ENCODE peak calls at places on chromosomes 4 and X, in nine cellular contexts. K is GM23248, V is psoas muscle, I is colonic mucosa, B is right lobe of liver, X is thyroid gland, R is neuronal stem cell, Q is PC-3, W is mammary epithelial cell. Y is an unnamed sample.

GRCh38 chr4:38231626-38232025 is 271.4 kb downstream of the PTTG2 start:
- DNase-seq in K (no peak), V (no peak), I (peak; percentile 88), B (no peak), X (no peak), R (no peak), Q (no peak), W (no peak), Y (no peak)

GRCh38 chr4:124958812-124959211 is 246.3 kb upstream of the ANKRD50 start:
- DNase-seq in K (peak; percentile 27), V (no peak), I (no peak), B (no peak), X (no peak), R (no peak), Q (no peak), W (peak; percentile 20), Y (no peak)

GRCh38 chr4:17562157-17562556 is 14.8 kb upstream of the LAP3 start:
- DNase-seq in K (peak; percentile 12), V (no peak), I (no peak), B (no peak), X (no peak), R (no peak), Q (peak; percentile 8), W (no peak), Y (peak; percentile 9)

GRCh38 chr4:97646997-97647396 is 496.3 kb downstream of the STPG2 start:
- DNase-seq in K (no peak), V (no peak), I (no peak), B (no peak), X (peak; percentile 53), R (no peak), Q (peak; percentile 42), W (peak; percentile 6), Y (no peak)

GRCh38 chrX:103170216-103170615 is 44.7 kb upstream of the BEX4 start:
- DNase-seq in K (peak; percentile 45), V (no peak), I (no peak), B (no peak), X (no peak), R (no peak), Q (peak; percentile 63), W (peak; percentile 44), Y (no peak)

GRCh38 chrX:40092808-40093435 is 4.8 kb downstream of the BCOR start:
- DNase-seq in K (no peak), V (no peak), I (no peak), B (no peak), X (no peak), R (no peak), Q (no peak), W (no peak), Y (no peak)

GRCh38 chr4:177005801-177006230 is 213.1 kb upstream of the VEGFC start:
- DNase-seq in K (peak; percentile 82), V (no peak), I (no peak), B (no peak), X (no peak), R (no peak), Q (peak; percentile 82), W (peak; percentile 95), Y (no peak)

GRCh38 chr4:156322592-156322991 is 368.9 kb upstream of the CTSO start:
- DNase-seq in K (peak; percentile 88), V (no peak), I (no peak), B (no peak), X (no peak), R (no peak), Q (peak; percentile 87), W (peak; percentile 90), Y (peak; percentile 67)

GRCh38 chr4:76061977-76062376 is 12.5 kb upstream of the ART3 start:
- DNase-seq in K (no peak), V (no peak), I (no peak), B (no peak), X (no peak), R (no peak), Q (no peak), W (no peak), Y (no peak)

GRCh38 chr4:180665481-180665880 is 1577.7 kb upstream of the TENM3 start:
- DNase-seq in K (no peak), V (no peak), I (no peak), B (no peak), X (no peak), R (no peak), Q (no peak), W (no peak), Y (no peak)

GRCh38 chr4:47631161-47631560 is 146.1 kb downstream of the ATP10D start:
- DNase-seq in K (no peak), V (no peak), I (no peak), B (no peak), X (no peak), R (peak; percentile 4), Q (no peak), W (no peak), Y (no peak)

GRCh38 chr4:134345249-134345648 is 143.7 kb upstream of the PABPC4L start:
- DNase-seq in K (no peak), V (no peak), I (no peak), B (no peak), X (no peak), R (no peak), Q (no peak), W (no peak), Y (peak; percentile 2)

GRCh38 chrX:132636080-132636479 is 147.2 kb upstream of the MBNL3 start:
- DNase-seq in K (peak; percentile 30), V (no peak), I (no peak), B (no peak), X (no peak), R (no peak), Q (peak; percentile 50), W (no peak), Y (peak; percentile 11)

GRCh38 chr4:40931238-40931637 is 181.5 kb downstream of the NSUN7 start:
- DNase-seq in K (no peak), V (no peak), I (no peak), B (no peak), X (no peak), R (no peak), Q (no peak), W (no peak), Y (no peak)

DNA sequence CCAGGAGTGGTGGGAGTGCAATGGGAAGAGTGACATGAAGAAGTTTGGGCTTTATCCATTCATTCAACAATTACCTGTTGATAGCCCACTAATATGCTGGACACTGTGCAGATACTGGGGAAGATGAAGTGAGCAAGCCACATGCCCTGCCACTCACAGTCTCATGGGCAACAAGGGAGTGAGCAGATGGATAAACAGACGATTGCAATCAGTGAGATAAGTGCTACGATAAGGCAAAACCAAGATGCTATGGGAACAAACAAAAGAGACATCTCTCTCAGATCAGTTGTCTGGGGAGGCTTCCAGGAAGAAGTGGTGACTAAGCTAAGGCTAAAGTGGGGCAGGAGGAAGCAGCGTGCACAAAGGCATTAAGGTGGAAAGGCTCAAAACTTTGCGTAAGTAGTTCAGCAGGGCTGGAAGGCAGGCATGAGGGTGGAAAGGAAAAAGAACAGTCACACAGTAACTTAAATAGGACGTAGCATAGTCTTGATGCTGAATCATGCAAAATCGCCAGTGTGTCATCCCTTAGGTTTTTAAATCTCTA is 31.7 kb downstream of the GAB3 start:
- DNase-seq in K (peak; percentile 72), V (no peak), I (no peak), B (no peak), X (no peak), R (no peak), Q (peak; percentile 81), W (no peak), Y (no peak)
- H3K27ac ChIP-seq in K (no peak overlapping the region), V (no peak overlapping the region), I (no peak overlapping the region), B (no peak overlapping the region), X (no peak overlapping the region), R (no peak overlapping the region), Q (peak overlapping the region; percentile 95), W (no peak overlapping the region), Y (no peak overlapping the region)

GRCh38 chr4:1113311-1114009 is at the start of gene RNF212:
- DNase-seq in K (peak; percentile 61), V (peak; percentile 25), I (peak; percentile 32), B (no peak), X (peak; percentile 44), R (no peak), Q (no peak), W (no peak), Y (peak; percentile 32)
- H3K27me3 ChIP-seq in K (peaks cover 8% of the 10 kb centered on the region), V (peaks cover 2% of the 10 kb centered on the region), I (no peaks in the 10 kb centered on the region), B (no peaks in the 10 kb centered on the region), X (no peaks in the 10 kb centered on the region), R (peaks cover 62% of the 10 kb centered on the region), Q (peaks cover 12% of the 10 kb centered on the region), W (no peaks in the 10 kb centered on the region), Y (peaks cover 84% of the 10 kb centered on the region)

GRCh38 chrX:118016422-118016821 is 100.2 kb downstream of the KLHL13 start:
- DNase-seq in K (no peak), V (no peak), I (no peak), B (no peak), X (no peak), R (no peak), Q (peak; percentile 22), W (no peak), Y (no peak)
- H3K27ac ChIP-seq in K (no peak overlapping the region), V (no peak overlapping the region), I (no peak overlapping the region), B (no peak overlapping the region), X (no peak overlapping the region), R (no peak overlapping the region), Q (no peak overlapping the region), W (no peak overlapping the region), Y (no peak overlapping the region)

GRCh38 chrX:53997751-53998150 is 46.5 kb downstream of the PHF8 start:
- DNase-seq in K (no peak), V (no peak), I (no peak), B (no peak), X (no peak), R (no peak), Q (no peak), W (no peak), Y (no peak)
- H3K27me3 ChIP-seq in K (no peaks in the 10 kb centered on the region), V (no peaks in the 10 kb centered on the region), I (no peaks in the 10 kb centered on the region), B (no peaks in the 10 kb centered on the region), X (no peaks in the 10 kb centered on the region), R (no peaks in the 10 kb centered on the region), Q (no peaks in the 10 kb centered on the region), W (no peaks in the 10 kb centered on the region), Y (no peaks in the 10 kb centered on the region)

GRCh38 chrX:73215263-73215662 is 612 bp upstream of the NAP1L2 start:
- DNase-seq in K (no peak), V (no peak), I (no peak), B (no peak), X (peak; percentile 2), R (no peak), Q (no peak), W (no peak), Y (no peak)

GRCh38 chrX:73213734-73214133 is 917 bp downstream of the NAP1L2 start:
- DNase-seq in K (no peak), V (no peak), I (no peak), B (no peak), X (no peak), R (no peak), Q (peak; percentile 13), W (peak; percentile 1), Y (no peak)

DNA sequence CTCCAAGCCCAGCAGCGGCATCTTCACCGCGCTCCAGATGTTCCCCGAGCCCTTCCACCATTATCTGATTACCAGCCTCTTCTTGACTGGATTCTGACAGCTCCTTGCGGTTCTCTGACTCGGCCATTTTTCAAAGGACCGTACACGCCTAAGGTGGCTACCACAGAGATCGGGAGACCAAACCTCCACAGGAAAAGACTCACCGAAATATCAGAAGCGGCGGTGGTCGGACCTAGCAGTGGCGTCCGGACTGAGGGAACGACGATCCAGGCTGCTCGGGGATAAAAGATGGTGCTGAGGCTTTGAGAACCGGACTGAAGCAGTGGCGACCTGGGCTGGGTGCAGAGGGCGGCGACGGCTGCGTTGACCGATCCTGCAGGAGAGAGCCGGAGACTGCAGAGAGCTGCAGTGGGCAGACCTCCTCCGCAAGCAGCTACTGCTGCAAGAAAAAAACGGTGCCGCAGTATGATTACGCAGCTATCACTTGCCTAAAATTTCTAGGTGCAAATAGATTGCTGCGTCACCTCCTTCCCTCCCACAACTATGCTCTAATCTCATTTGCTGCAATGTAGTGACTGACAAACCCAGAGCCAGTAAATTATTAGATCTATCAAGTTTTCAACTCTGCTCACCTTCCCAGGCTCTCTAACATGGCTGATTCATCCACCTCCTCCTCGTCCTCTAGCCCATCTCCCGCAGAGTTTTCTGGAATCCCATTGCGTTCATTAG is at the start of gene NAP1L2:
- DNase-seq in K (peak; percentile 33), V (peak; percentile 17), I (peak; percentile 28), B (peak; percentile 41), X (peak; percentile 62), R (peak; percentile 18), Q (peak; percentile 77), W (peak; percentile 62), Y (peak; percentile 62)
- H3K27ac ChIP-seq in K (no peak within 1 kb of the TSS), V (no peak within 1 kb of the TSS), I (peak within 1 kb of the TSS; percentile 25), B (no peak within 1 kb of the TSS), X (peak within 1 kb of the TSS; percentile 58), R (peak within 1 kb of the TSS; percentile 51), Q (peak within 1 kb of the TSS; percentile 54), W (peak within 1 kb of the TSS; percentile 8), Y (no peak within 1 kb of the TSS)

Y was measured in cardiac muscle cell.